ENCODE peak calls at places on chromosomes 5 and 9, in eight cellular contexts. D, N, T, M, A, O, I and R are unnamed samples.

GRCh38 chr5:751496-751895 is 33.0 kb downstream of the ZDHHC11B start:
- DNase-seq in D (no peak), N (no peak), T (peak), M (no peak), A (no peak), O (no peak), I (no peak), R (peak)

GRCh38 chr5:34062419-34062818 is 19.4 kb upstream of the C1QTNF3 start:
- DNase-seq in D (no peak), N (no peak), T (no peak), M (no peak), A (no peak), O (no peak), I (no peak), R (no peak)

GRCh38 chr5:2370626-2371418 is 380.7 kb downstream of the IRX2 start:
- DNase-seq in D (no peak), N (no peak), T (no peak), M (no peak), A (no peak), O (no peak), I (no peak), R (no peak)

GRCh38 chr5:107389769-107390168 is 281.0 kb downstream of the EFNA5 start:
- DNase-seq in D (peak), N (no peak), T (no peak), M (no peak), A (no peak), O (no peak), I (no peak), R (no peak)

GRCh38 chr9:37025381-37026084 is 8.5 kb downstream of the PAX5 start:
- DNase-seq in D (no peak), N (no peak), T (no peak), M (no peak), A (no peak), O (no peak), I (no peak), R (no peak)

GRCh38 chr9:106860731-106861584 is 2.0 kb upstream of the ZNF462 start:
- DNase-seq in D (peak), N (peak), T (peak), M (no peak), A (no peak), O (peak), I (peak), R (peak)

GRCh38 chr5:6435356-6435755 is 13.3 kb upstream of the UBE2QL1 start:
- DNase-seq in D (peak), N (no peak), T (no peak), M (no peak), A (no peak), O (no peak), I (no peak), R (no peak)

GRCh38 chr9:125750656-125751035 is 3.5 kb downstream of the PBX3 start:
- DNase-seq in D (no peak), N (no peak), T (no peak), M (no peak), A (no peak), O (peak), I (no peak), R (no peak)

GRCh38 chr5:140251527-140251973 is 51.4 kb downstream of the PFDN1 start:
- DNase-seq in D (peak), N (no peak), T (no peak), M (peak), A (no peak), O (peak), I (peak), R (no peak)

GRCh38 chr5:175526691-175527090 is 48.3 kb downstream of the SFXN1 start:
- DNase-seq in D (no peak), N (no peak), T (no peak), M (no peak), A (no peak), O (no peak), I (no peak), R (no peak)

GRCh38 chr5:171484460-171484899 is 65.0 kb downstream of the FGF18 start:
- DNase-seq in D (peak), N (peak), T (no peak), M (peak), A (no peak), O (peak), I (no peak), R (no peak)

GRCh38 chr5:107476783-107477182 is 194.0 kb downstream of the EFNA5 start:
- DNase-seq in D (peak), N (no peak), T (no peak), M (no peak), A (no peak), O (no peak), I (peak), R (no peak)

GRCh38 chr5:153896701-153897100 is 142.0 kb downstream of the FAM114A2 start:
- DNase-seq in D (no peak), N (peak), T (no peak), M (no peak), A (no peak), O (no peak), I (peak), R (no peak)

GRCh38 chr5:390571-391491 is 52.1 kb upstream of the EXOC3 start:
- DNase-seq in D (peak), N (no peak), T (peak), M (no peak), A (no peak), O (peak), I (peak), R (peak)

GRCh38 chr5:1499851-1500250 is 23.9 kb downstream of the LPCAT1 start:
- DNase-seq in D (no peak), N (no peak), T (no peak), M (no peak), A (no peak), O (no peak), I (no peak), R (no peak)

GRCh38 chr5:52746539-52746938 is 41.2 kb upstream of the ITGA1 start:
- DNase-seq in D (no peak), N (no peak), T (no peak), M (no peak), A (no peak), O (no peak), I (no peak), R (no peak)

GRCh38 chr5:169126376-169127043 is 174.4 kb downstream of the SLIT3 start:
- DNase-seq in D (no peak), N (no peak), T (no peak), M (no peak), A (no peak), O (no peak), I (peak), R (peak)

GRCh38 chr9:114397848-114398605 is 10.2 kb upstream of the AKNA start:
- DNase-seq in D (peak), N (peak), T (peak), M (peak), A (peak), O (peak), I (peak), R (peak)

GRCh38 chr9:29245351-29245750 is 1672.1 kb upstream of the C9orf72 start:
- DNase-seq in D (no peak), N (no peak), T (no peak), M (no peak), A (no peak), O (no peak), I (no peak), R (no peak)

GRCh38 chr5:135269828-135270545 is 129.0 kb downstream of the MACROH2A1 start:
- DNase-seq in D (no peak), N (no peak), T (no peak), M (no peak), A (no peak), O (peak), I (no peak), R (no peak)

GRCh38 chr5:109329296-109330252 is 80.2 kb downstream of the PJA2 start:
- DNase-seq in D (no peak), N (no peak), T (no peak), M (no peak), A (no peak), O (peak), I (no peak), R (no peak)

GRCh38 chr9:33265211-33265885 is 499 bp downstream of the CHMP5 start:
- DNase-seq in D (no peak), N (no peak), T (no peak), M (no peak), A (no peak), O (no peak), I (no peak), R (no peak)
- H3K27ac ChIP-seq in D (peak), N (peak), T (peak), M (peak), A (peak), O (peak), I (peak), R (peak)

GRCh38 chr5:60699549-60700346 is at the start of gene DEPDC1B:
- DNase-seq in D (peak), N (peak), T (peak), M (peak), A (peak), O (peak), I (peak), R (peak)
- TF ChIP-seq CTCF in D (peak), N (no peak), T (peak), M (no peak), A (no peak), O (peak), I (no peak), R (no peak)

DNA sequence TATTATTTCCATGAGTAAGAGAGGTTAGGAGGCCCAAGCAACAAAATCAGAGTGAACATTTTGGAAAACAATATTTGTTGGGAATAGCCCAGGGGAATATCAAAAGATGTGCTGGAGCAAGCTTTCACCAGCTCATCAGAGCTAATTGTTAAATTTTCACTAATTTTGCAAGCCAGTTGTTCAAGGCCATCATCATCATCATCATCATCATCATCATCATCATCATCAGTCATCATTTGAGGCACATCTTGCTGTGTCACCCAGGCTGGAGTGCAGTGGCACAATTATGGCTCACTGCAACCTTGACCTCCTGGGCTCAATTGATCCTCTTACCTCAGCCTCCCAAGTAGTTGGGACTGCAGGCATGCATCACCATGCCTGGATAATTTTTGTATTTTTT is 350.5 kb upstream of the MEF2C start:
- DNase-seq in D (no peak), N (no peak), T (no peak), M (no peak), A (no peak), O (no peak), I (no peak), R (no peak)
- H3K27ac ChIP-seq in D (no peak), N (no peak), T (no peak), M (no peak), A (no peak), O (no peak), I (no peak), R (no peak)

GRCh38 chr5:55694152-55694830 is 17.8 kb downstream of the SLC38A9 start:
- DNase-seq in D (peak), N (no peak), T (no peak), M (no peak), A (no peak), O (peak), I (no peak), R (no peak)

GRCh38 chr5:55691265-55692105 is 20.6 kb downstream of the SLC38A9 start:
- DNase-seq in D (peak), N (no peak), T (no peak), M (no peak), A (no peak), O (peak), I (no peak), R (no peak)

GRCh38 chr5:55692509-55692908 is 19.6 kb downstream of the SLC38A9 start:
- DNase-seq in D (no peak), N (no peak), T (no peak), M (no peak), A (no peak), O (no peak), I (no peak), R (no peak)

GRCh38 chr5:55692106-55692417 is 20.1 kb downstream of the SLC38A9 start:
- DNase-seq in D (no peak), N (no peak), T (no peak), M (no peak), A (no peak), O (no peak), I (no peak), R (no peak)
- TF ChIP-seq CTCF in D (peak), N (no peak), T (no peak), M (peak), A (no peak), O (peak), I (no peak), R (no peak)

DNA sequence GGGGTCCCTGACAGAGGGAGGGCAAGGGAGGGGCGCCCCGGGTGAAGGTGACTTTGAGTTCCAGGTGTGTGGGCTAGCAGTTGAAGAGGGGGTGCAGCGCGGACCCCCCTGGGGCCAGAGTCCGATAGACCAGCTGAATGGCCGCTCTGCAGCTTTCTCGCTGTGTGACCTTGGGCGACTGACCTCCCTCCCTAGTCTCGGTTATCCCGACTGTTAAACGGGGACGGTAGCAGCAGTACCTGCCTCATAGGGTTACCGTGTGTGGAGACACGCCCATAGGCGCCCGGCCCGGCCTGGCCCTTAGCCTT is 31.3 kb downstream of the PRRX2 start:
- DNase-seq in D (no peak), N (no peak), T (no peak), M (no peak), A (no peak), O (no peak), I (no peak), R (no peak)
- H3K27ac ChIP-seq in D (peak), N (peak), T (no peak), M (no peak), A (peak), O (peak), I (no peak), R (no peak)

GRCh38 chr5:76790632-76791290 is 28.1 kb upstream of the F2RL1 start:
- DNase-seq in D (peak), N (peak), T (no peak), M (no peak), A (no peak), O (peak), I (peak), R (no peak)
- TF ChIP-seq CTCF in D (no peak), N (no peak), T (no peak), M (no peak), A (no peak), O (no peak), I (no peak), R (no peak)

DNA sequence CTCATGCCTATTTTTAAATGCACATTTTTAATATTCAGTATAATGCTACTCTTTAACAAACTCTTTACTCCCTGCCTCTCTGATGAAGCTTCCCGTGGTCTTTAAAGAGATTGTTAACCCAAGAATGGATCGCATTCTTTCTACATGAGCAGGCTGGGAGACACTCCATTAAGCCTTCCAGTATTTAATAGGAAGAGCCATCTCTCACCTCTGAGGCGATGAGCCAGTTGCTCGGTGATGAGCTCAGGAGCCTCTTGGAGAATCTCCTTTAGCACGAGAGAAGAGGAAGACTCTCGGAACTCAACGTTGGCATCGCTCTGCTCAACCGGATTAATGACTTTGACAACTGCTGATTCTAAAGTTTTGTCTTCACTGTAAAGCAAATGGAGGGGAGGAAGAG is 59.6 kb downstream of the PRUNE2 start:
- DNase-seq in D (no peak), N (no peak), T (no peak), M (no peak), A (no peak), O (no peak), I (no peak), R (no peak)
- H3K27ac ChIP-seq in D (no peak), N (no peak), T (no peak), M (no peak), A (no peak), O (no peak), I (no peak), R (no peak)

DNA sequence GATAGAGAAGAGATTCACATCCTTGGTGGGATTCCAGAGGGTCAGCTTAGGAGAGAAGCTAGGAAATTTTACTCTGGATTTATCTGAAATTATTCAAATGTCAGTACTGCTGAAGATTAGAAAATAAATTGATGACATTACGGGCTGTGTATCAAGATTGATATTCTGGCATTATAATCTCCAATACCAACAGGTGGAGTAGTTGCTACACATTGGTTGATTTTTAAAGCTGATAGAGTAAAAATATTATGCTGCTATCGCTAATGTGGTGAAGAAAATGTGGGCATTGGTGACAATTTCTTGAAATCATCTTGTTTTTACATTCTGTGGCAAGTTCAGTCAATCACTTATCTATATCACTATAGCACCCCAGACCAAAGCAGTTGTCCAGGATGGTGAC is 378.5 kb downstream of the MTRR start:
- DNase-seq in D (no peak), N (no peak), T (no peak), M (no peak), A (no peak), O (no peak), I (no peak), R (no peak)
- TF ChIP-seq CTCF in D (no peak), N (no peak), T (no peak), M (no peak), A (no peak), O (no peak), I (no peak), R (no peak)

GRCh38 chr9:27431573-27431972 is 92.5 kb upstream of the IFNK start:
- DNase-seq in D (no peak), N (no peak), T (no peak), M (no peak), A (no peak), O (no peak), I (no peak), R (no peak)

GRCh38 chr9:27430754-27431540 is 93.1 kb upstream of the IFNK start:
- DNase-seq in D (no peak), N (no peak), T (no peak), M (no peak), A (no peak), O (no peak), I (no peak), R (no peak)

GRCh38 chr9:27429917-27430316 is 94.2 kb upstream of the IFNK start:
- DNase-seq in D (no peak), N (no peak), T (no peak), M (no peak), A (no peak), O (no peak), I (no peak), R (no peak)

GRCh38 chr9:27426717-27427645 is 97.1 kb upstream of the IFNK start:
- DNase-seq in D (peak), N (no peak), T (no peak), M (no peak), A (no peak), O (peak), I (no peak), R (no peak)

DNA sequence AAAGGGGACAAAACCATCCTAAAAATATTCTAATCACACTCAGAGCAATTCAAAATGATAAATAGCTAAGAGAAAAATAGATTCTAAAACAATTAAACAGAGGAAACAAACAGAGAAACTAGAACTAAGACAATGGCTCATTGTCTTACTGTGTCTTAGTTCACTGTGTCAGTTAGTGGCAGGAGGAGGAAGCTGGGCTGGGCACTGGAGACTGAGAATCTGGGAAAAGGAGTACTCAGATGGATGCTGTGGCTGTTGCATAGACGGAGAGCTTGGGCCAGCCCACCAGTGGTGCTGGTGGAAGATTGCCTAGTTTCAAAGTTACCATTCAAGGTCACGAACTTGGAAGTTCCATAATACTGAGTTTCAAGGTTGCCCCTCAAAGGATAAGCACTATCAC is 94.7 kb upstream of the IFNK start:
- DNase-seq in D (no peak), N (no peak), T (no peak), M (no peak), A (no peak), O (no peak), I (no peak), R (no peak)
- H3K27ac ChIP-seq in D (peak), N (no peak), T (no peak), M (no peak), A (no peak), O (no peak), I (no peak), R (no peak)